ENCODE peak calls at places on chromosomes 12 and 14, in six cellular contexts. K is activated effector memory CD4-positive, alpha-beta T cell treated with Interleukin-2 at 50 U/mL for 16 hours; A is astrocyte; S is H7; P is psoas muscle; T is CD8-positive, alpha-beta T cell. X is an unnamed sample.

GRCh38 chr12:121996945-121997612 is 24.6 kb upstream of the BCL7A start:
- DNase-seq in K (no peak), A (no peak), T (no peak), P (no peak), S (no peak), X (no peak)

GRCh38 chr12:4118017-4118510 is 155.5 kb upstream of the CCND2 start:
- DNase-seq in T (no peak), K (no peak), P (no peak), S (no peak), A (peak), X (no peak)

GRCh38 chr14:72855913-72856312 is 38.0 kb downstream of the DPF3 start:
- DNase-seq in K (no peak), A (peak), P (no peak), T (no peak), S (no peak), X (no peak)

GRCh38 chr12:27571463-27571862 is 47.5 kb downstream of the PPFIBP1 start:
- DNase-seq in K (no peak), P (no peak), A (peak), S (no peak), T (no peak), X (no peak)

GRCh38 chr14:105021656-105022275 is 883 bp upstream of the CDCA4 start:
- DNase-seq in A (no peak), P (no peak), T (no peak), K (no peak), S (peak), X (no peak)

GRCh38 chr12:124654666-124655316 is 87.4 kb upstream of the NCOR2 start:
- DNase-seq in S (peak), K (no peak), A (no peak), P (peak), T (no peak), X (peak)

GRCh38 chr14:75068294-75069020 is 984 bp upstream of the ZC2HC1C start:
- DNase-seq in T (no peak), K (no peak), P (no peak), A (no peak), S (no peak), X (no peak)

GRCh38 chr12:99619389-99620158 is 28.0 kb upstream of the GARIN6 start:
- DNase-seq in A (peak), T (no peak), P (no peak), K (no peak), S (peak), X (no peak)

GRCh38 chr12:89345376-89345775 is 6.9 kb downstream of the DUSP6 start:
- DNase-seq in K (no peak), T (no peak), P (no peak), A (no peak), S (no peak), X (no peak)

GRCh38 chr14:96065661-96066459 is 26.7 kb downstream of the C14orf132 start:
- DNase-seq in K (no peak), S (peak), A (no peak), T (no peak), P (no peak), X (peak)

X was measured in aorta.